ENCODE peak calls at places on chromosomes 5 and 9, in four cellular contexts. One of them, this sample, is unnamed.

GRCh38 chr5:119313207-119313606 is 42.6 kb upstream of the TNFAIP8 start:
- DNase-seq in AG04450: no peak
- DNase-seq in epithelial cell of esophagus: no peak
- DNase-seq in endothelial cell: no peak
- DNase-seq in this sample: no peak

GRCh38 chr5:131758520-131758900 is 38.3 kb downstream of the FNIP1 start:
- DNase-seq in AG04450: no peak
- DNase-seq in epithelial cell of esophagus: no peak
- DNase-seq in endothelial cell: no peak
- DNase-seq in this sample: no peak

GRCh38 chr5:8060235-8061139 is 191.5 kb downstream of the MTRR start:
- DNase-seq in AG04450: no peak
- DNase-seq in epithelial cell of esophagus: no peak
- DNase-seq in endothelial cell: peak
- DNase-seq in this sample: peak

GRCh38 chr5:93886917-93887361 is 145.5 kb upstream of the POU5F2 start:
- DNase-seq in AG04450: no peak
- DNase-seq in epithelial cell of esophagus: no peak
- DNase-seq in endothelial cell: no peak
- DNase-seq in this sample: no peak

GRCh38 chr9:129446828-129447550 is 173.9 kb downstream of the C9orf50 start:
- DNase-seq in AG04450: no peak
- DNase-seq in epithelial cell of esophagus: no peak
- DNase-seq in endothelial cell: no peak
- DNase-seq in this sample: no peak

GRCh38 chr9:93107825-93108161 is 11.8 kb downstream of the CARD19 start:
- DNase-seq in AG04450: no peak
- DNase-seq in epithelial cell of esophagus: no peak
- DNase-seq in endothelial cell: no peak
- DNase-seq in this sample: no peak

GRCh38 chr9:85043248-85043647 is 373.7 kb downstream of the NTRK2 start:
- DNase-seq in AG04450: no peak
- DNase-seq in epithelial cell of esophagus: no peak
- DNase-seq in endothelial cell: no peak
- DNase-seq in this sample: no peak

GRCh38 chr5:160233215-160233614 is 3.9 kb downstream of the FABP6 start:
- DNase-seq in AG04450: no peak
- DNase-seq in epithelial cell of esophagus: peak
- DNase-seq in endothelial cell: no peak
- DNase-seq in this sample: no peak

GRCh38 chr5:141843156-141843927 is 34.9 kb downstream of the PCDH1 start:
- DNase-seq in AG04450: no peak
- DNase-seq in epithelial cell of esophagus: peak
- DNase-seq in endothelial cell: no peak
- DNase-seq in this sample: no peak

GRCh38 chr5:153350192-153350883 is 140.1 kb upstream of the GRIA1 start:
- DNase-seq in AG04450: no peak
- DNase-seq in epithelial cell of esophagus: peak
- DNase-seq in endothelial cell: no peak
- DNase-seq in this sample: no peak

GRCh38 chr5:95620870-95621838 is 1.3 kb downstream of the GPR150 start:
- DNase-seq in AG04450: no peak
- DNase-seq in epithelial cell of esophagus: peak
- DNase-seq in endothelial cell: peak
- DNase-seq in this sample: peak

GRCh38 chr5:113230711-113231652 is 203.8 kb downstream of the TSSK1B start:
- DNase-seq in AG04450: no peak
- DNase-seq in epithelial cell of esophagus: peak
- DNase-seq in endothelial cell: no peak
- DNase-seq in this sample: no peak

GRCh38 chr5:130992095-130992494 is 173.0 kb downstream of the HINT1 start:
- DNase-seq in AG04450: no peak
- DNase-seq in epithelial cell of esophagus: peak
- DNase-seq in endothelial cell: no peak
- DNase-seq in this sample: no peak

GRCh38 chr5:74380193-74380592 is 260.3 kb downstream of the ENC1 start:
- DNase-seq in AG04450: no peak
- DNase-seq in epithelial cell of esophagus: no peak
- DNase-seq in endothelial cell: no peak
- DNase-seq in this sample: no peak

GRCh38 chr5:26329562-26330189 is 708.7 kb downstream of the CDH9 start:
- DNase-seq in AG04450: no peak
- DNase-seq in epithelial cell of esophagus: peak
- DNase-seq in endothelial cell: no peak
- DNase-seq in this sample: no peak
- TF ChIP-seq CTCF in AG04450: no peak
- TF ChIP-seq CTCF in epithelial cell of esophagus: peak
- TF ChIP-seq CTCF in endothelial cell: peak
- TF ChIP-seq CTCF in this sample: peak

DNA sequence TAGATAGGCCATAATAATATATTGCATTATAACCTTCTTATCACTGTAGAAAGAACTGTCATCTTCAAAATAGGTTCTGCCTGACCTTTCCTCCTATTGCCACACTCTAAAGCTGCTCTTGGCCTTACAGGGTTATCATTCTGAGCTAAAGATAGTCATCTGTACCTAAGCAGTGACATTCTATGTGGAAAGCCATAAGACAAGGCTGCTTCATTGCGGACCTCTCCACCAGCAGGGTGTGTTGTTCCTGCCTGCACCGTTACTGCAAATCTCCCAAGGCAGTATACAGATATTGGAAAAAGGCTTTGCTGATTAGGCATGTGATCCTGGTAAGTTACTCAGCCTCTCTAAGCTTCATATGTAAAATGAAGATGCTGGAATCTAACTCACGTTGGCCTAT is 8.1 kb downstream of the ZNF622 start:
- DNase-seq in AG04450: no peak
- DNase-seq in epithelial cell of esophagus: no peak
- DNase-seq in endothelial cell: no peak
- DNase-seq in this sample: no peak
- TF ChIP-seq CTCF in AG04450: peak
- TF ChIP-seq CTCF in epithelial cell of esophagus: peak
- TF ChIP-seq CTCF in endothelial cell: no peak
- TF ChIP-seq CTCF in this sample: no peak

DNA sequence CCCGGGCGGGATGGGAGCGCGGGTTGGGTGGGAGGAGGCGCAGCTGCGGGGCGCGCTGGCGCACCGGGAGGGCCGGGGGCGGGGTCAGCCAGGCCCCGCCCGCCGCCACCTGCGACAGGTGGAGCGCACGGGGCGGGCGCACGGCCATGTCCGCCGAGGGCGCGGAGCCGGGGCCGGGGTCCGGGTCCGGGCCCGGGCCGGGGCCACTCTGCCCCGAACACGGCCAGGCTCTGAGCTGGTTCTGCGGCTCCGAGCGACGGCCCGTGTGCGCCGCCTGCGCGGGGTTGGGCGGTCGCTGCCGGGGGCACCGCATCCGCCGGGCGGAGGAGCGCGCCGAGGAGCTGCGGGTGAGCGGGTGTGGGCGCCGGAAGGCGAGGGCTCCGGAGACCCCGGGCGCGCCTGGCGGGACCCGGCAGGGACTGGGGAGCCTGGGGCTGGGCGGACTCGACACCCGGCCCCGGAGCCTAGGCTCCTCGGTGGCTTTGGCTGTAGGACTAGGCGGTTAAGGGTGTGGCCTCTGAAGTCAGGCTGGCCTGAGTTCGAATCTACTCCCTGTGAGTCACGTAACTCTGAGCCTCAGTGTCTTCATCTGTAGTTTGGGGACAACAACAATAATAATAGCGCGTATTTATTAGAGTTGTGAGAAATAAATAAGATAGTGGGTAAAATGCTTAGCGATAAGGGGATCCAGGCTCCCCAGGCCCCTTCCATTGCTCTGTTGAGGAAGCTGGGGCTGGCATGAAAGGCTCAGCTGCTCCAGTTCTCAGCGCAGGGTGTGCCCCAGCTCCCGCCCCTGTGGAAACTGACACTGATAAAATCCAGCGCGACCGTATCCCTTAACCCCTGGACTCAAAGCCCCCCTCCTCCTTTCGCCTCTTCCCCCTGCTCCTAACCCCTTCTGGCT is at the start of gene BSPRY:
- DNase-seq in AG04450: no peak
- DNase-seq in epithelial cell of esophagus: peak
- DNase-seq in endothelial cell: peak
- DNase-seq in this sample: peak
- TF ChIP-seq CTCF in AG04450: no peak
- TF ChIP-seq CTCF in epithelial cell of esophagus: no peak
- TF ChIP-seq CTCF in endothelial cell: no peak
- TF ChIP-seq CTCF in this sample: no peak

GRCh38 chr9:32550609-32551490 is 1.3 kb upstream of the SMIM27 start:
- DNase-seq in AG04450: peak
- DNase-seq in epithelial cell of esophagus: peak
- DNase-seq in endothelial cell: peak
- DNase-seq in this sample: peak

GRCh38 chr9:32554107-32554506 is 1.7 kb upstream of the TOPORS start:
- DNase-seq in AG04450: no peak
- DNase-seq in epithelial cell of esophagus: no peak
- DNase-seq in endothelial cell: no peak
- DNase-seq in this sample: no peak

GRCh38 chr9:32551491-32552049 is 557 bp upstream of the SMIM27 start:
- DNase-seq in AG04450: no peak
- DNase-seq in epithelial cell of esophagus: peak
- DNase-seq in endothelial cell: peak
- DNase-seq in this sample: peak

GRCh38 chr9:32552172-32552872 is at the start of the genes SMIM27 and TOPORS:
- DNase-seq in AG04450: peak
- DNase-seq in epithelial cell of esophagus: peak
- DNase-seq in endothelial cell: peak
- DNase-seq in this sample: peak

GRCh38 chr9:32550046-32550608 is 2.0 kb upstream of the SMIM27 start:
- DNase-seq in AG04450: no peak
- DNase-seq in epithelial cell of esophagus: peak
- DNase-seq in endothelial cell: no peak
- DNase-seq in this sample: no peak
- TF ChIP-seq CTCF in AG04450: peak
- TF ChIP-seq CTCF in epithelial cell of esophagus: peak
- TF ChIP-seq CTCF in endothelial cell: no peak
- TF ChIP-seq CTCF in this sample: no peak

DNA sequence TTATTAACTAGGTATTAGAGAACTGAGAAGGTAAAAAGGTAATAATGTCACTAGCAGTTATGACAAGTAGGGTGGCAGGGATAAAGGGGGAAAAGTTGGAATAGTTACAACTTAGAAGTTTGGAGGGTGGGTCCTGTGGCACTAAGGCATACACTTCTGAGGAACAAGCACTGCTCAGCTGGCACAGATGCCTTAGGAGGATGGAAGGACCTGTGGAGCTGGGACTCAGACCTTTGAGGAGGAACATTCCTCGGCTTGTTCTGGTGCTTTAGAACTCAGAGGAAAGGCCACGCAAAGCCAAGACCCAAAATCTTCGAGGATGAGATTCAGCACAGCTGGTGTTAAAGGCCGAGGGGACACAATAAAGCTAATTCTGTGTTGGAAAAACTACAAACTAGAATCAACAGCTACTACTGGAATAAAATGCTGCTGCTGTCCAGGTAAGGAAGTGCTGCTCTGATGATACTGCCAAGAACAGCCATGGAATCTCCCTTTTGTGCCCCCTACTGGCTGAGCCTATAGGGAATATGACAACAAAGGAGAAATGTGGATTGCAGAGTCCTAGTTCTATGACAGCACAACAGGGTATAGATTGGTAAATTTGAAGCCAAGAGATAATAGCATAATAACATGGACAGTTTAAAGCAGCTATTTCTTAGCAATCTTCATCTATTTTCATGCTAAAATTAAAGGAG is 126.7 kb downstream of the SLC25A46 start:
- DNase-seq in AG04450: no peak
- DNase-seq in epithelial cell of esophagus: peak
- DNase-seq in endothelial cell: peak
- DNase-seq in this sample: peak
- TF ChIP-seq CTCF in AG04450: peak
- TF ChIP-seq CTCF in epithelial cell of esophagus: peak
- TF ChIP-seq CTCF in endothelial cell: peak
- TF ChIP-seq CTCF in this sample: peak

DNA sequence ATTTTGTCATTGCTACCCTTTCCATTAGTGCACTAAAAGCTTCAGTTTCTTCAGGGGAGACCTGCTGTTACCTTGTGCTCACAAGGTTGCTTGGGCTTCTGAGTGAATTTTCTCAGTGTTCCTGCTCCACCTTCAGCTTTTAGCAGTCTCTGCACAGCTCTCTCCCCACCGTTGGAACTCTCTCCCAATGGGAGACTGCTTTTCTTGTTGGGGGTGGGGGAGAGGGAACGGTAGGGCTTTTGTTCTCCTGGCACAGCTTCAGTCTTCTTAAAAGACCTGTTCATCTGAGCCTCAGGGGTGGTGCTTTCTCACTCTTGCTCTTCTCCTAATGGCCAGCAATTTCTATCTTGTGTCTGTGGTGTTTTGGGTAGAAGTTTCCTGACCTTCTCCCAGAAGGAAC is 915.7 kb downstream of the EFNA5 start:
- DNase-seq in AG04450: no peak
- DNase-seq in epithelial cell of esophagus: no peak
- DNase-seq in endothelial cell: no peak
- DNase-seq in this sample: no peak
- TF ChIP-seq CTCF in AG04450: no peak
- TF ChIP-seq CTCF in epithelial cell of esophagus: no peak
- TF ChIP-seq CTCF in endothelial cell: no peak
- TF ChIP-seq CTCF in this sample: no peak

This sample was measured in glutamatergic neuron.